ENCODE peak calls at places on chromosomes 5 and 9, in six cellular contexts. A is spleen, R is tibial nerve, H is transverse colon, S is heart left ventricle, B is HCT116. T is an unnamed sample.

GRCh38 chr5:96661101-96661840 is 905 bp upstream of the CAST start:
- DNase-seq in B (no peak), A (peak; percentile 78), R (no peak), S (no peak), H (peak; percentile 39), T (peak; percentile 29)

GRCh38 chr5:134995850-134996402 is 28.2 kb downstream of the CATSPER3 start:
- DNase-seq in H (no peak), B (no peak), S (no peak), R (no peak), A (no peak), T (no peak)

GRCh38 chr9:22211588-22212360 is 202.7 kb upstream of the CDKN2B start:
- DNase-seq in S (no peak), A (no peak), B (peak; percentile 79), H (no peak), R (no peak), T (no peak)

GRCh38 chr5:156835905-156836304 is 14.2 kb upstream of the PPP1R2B start:
- DNase-seq in R (no peak), H (no peak), S (no peak), A (no peak), B (peak; percentile 10), T (no peak)

GRCh38 chr5:19235101-19235584 is 752.9 kb downstream of the CDH18 start:
- DNase-seq in R (no peak), H (no peak), B (no peak), A (no peak), S (no peak), T (no peak)

GRCh38 chr5:177310757-177311173 is 933 bp downstream of the MXD3 start:
- DNase-seq in R (no peak), S (no peak), B (no peak), A (peak; percentile 88), H (peak; percentile 70), T (no peak)

GRCh38 chr9:123999668-124000067 is 11.9 kb upstream of the LHX2 start:
- DNase-seq in H (no peak), R (no peak), A (peak; percentile 51), B (no peak), S (no peak), T (no peak)

GRCh38 chr5:56085205-56085604 is 90.4 kb upstream of the IL6ST start:
- DNase-seq in S (no peak), A (no peak), H (no peak), B (no peak), R (no peak), T (no peak)

GRCh38 chr5:168364151-168364661 is 72.8 kb downstream of the WWC1 start:
- DNase-seq in H (no peak), A (no peak), R (no peak), S (no peak), B (peak; percentile 19), T (no peak)

GRCh38 chr9:116000748-116001329 is 152.8 kb upstream of the PAPPA start:
- DNase-seq in H (peak; percentile 8), A (no peak), R (no peak), S (no peak), B (peak; percentile 48), T (no peak)

GRCh38 chr9:113774968-113775367 is 101.1 kb upstream of the ZNF618 start:
- DNase-seq in B (no peak), S (no peak), R (no peak), H (no peak), A (no peak), T (no peak)
- TF ChIP-seq CTCF in B (no peak), S (no peak), R (no peak), H (no peak), A (no peak), T (no peak)

DNA sequence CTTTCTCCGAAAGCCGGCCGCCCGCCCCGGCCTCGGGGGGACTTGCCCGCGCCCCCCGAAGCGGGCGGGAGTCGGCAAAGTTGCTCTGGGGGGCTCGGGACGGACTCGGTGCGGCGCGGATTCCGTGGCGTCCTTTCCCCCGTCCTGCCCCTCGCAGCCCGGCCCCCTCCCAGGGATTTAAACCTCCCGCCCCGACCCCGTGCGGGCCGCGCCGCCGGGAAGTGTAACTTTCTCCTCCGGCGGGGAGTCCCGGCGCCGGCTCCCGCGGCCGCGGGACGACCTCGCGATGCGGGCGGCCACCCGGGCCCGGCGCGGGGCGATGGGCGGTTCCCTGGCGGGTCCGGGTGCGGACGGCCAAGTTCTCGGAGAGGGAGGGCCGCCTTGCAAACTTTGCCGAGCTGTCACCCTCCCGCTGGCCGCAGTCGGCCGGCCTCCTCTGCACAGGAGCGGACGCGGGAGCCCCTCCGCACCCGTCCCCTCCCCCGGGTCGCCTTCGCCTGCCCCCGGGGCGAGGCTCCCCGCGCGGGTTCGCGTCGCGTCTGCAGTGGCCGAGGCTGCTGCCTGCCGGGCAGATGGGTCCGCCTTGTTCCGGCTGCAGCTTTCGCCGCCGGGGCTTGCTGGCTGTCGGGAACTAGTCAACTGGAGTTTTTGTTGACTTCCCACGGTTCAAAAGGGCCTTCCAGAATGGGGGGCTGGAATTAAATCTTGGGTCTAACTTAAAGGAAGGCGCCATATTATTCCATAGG is 765 bp downstream of the PBX3 start:
- DNase-seq in R (no peak), S (peak; percentile 60), B (no peak), A (peak; percentile 92), H (peak; percentile 42), T (peak; percentile 18)
- TF ChIP-seq POLR2A in R (peak; percentile 32), S (no peak), B (no peak), A (no peak), H (no peak), T (no peak)

GRCh38 chr9:17294822-17295624 is 160.2 kb downstream of the CNTLN start:
- DNase-seq in A (peak; percentile 54), B (no peak), R (no peak), S (no peak), H (no peak), T (no peak)
- H3K27ac ChIP-seq in A (no peak overlapping the region), B (no peak overlapping the region), R (no peak overlapping the region), S (no peak overlapping the region), H (no peak overlapping the region), T (no peak overlapping the region)

GRCh38 chr9:126777733-126778132 is 27.1 kb upstream of the ZBTB43 start:
- DNase-seq in S (no peak), A (no peak), R (no peak), H (no peak), B (no peak), T (no peak)
- TF ChIP-seq CTCF in S (no peak), A (no peak), R (no peak), H (no peak), B (peak; percentile 84), T (no peak)

DNA sequence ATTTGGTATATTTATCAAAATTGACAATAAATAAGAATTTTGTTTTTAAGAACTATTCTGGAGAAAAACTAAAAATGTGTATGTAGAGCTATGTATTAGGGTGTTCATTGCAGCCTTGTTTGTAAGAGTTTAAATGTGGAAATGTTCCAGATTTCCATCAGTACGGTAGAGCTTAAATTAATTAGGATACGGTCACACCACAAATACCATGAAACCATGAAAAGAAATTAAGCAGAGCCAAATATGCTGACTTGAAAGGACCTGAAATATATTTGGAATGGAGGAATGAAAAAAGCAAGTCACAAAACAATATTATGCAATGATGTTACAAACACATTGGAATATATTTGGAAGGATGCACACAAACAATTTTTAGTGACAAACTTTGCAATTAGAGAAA is 64.6 kb downstream of the ACTBL2 start:
- DNase-seq in A (no peak), R (no peak), B (no peak), H (no peak), S (no peak), T (no peak)
- TF ChIP-seq POLR2A in A (no peak), R (no peak), B (no peak), H (no peak), S (no peak), T (no peak)

DNA sequence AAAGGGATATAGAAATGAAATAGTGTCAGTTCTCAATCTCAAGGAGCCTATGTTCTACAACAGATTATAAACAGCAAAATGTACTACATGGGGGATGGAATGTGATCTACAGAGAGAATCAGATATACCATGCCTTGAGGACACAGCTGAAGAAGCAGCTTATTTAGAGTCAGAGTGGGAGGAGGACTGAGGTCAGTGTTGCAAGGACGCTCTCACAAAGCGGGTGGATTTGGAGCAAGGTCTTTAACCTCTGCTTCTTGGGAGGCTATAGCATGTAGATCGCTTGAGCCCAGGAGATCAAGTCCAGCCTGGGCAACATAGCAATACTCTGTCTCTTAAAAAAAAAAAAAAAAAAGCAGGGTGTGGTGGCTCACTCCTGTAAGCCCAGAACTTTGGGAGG is 32.8 kb upstream of the PLIN2 start:
- DNase-seq in B (no peak), H (no peak), A (no peak), S (no peak), R (no peak), T (no peak)
- H3K27ac ChIP-seq in B (no peak overlapping the region), H (no peak overlapping the region), A (no peak overlapping the region), S (no peak overlapping the region), R (no peak overlapping the region), T (no peak overlapping the region)

GRCh38 chr9:73183917-73184861 is 32.5 kb downstream of the ANXA1 start:
- DNase-seq in R (no peak), A (no peak), H (no peak), S (no peak), B (peak; percentile 38), T (no peak)
- TF ChIP-seq CTCF in R (peak; percentile 63), A (peak; percentile 32), H (peak; percentile 56), S (peak; percentile 69), B (peak; percentile 87), T (peak; percentile 69)

T was measured in uterus.